ENCODE peak calls at places on chromosome 6, in four cellular contexts. G is fibroblast of lung, E is AG10803, A is uterus. U is an unnamed sample.
A peak's percentile ranks its signal among the peaks of the same experiment; 100 is the strongest.

GRCh38 chr6:111949546-111949945 is 76.3 kb upstream of the FYN start:
- DNase-seq in A (no peak), G (no peak), E (no peak), U (no peak)

GRCh38 chr6:277746-278145 is 14.5 kb upstream of the DUSP22 start:
- DNase-seq in E (no peak), G (no peak), A (no peak), U (no peak)

GRCh38 chr6:167467282-167467681 is 142.4 kb downstream of the TTLL2 start:
- DNase-seq in E (no peak), A (no peak), G (no peak), U (no peak)

GRCh38 chr6:25050356-25050755 is 114.6 kb upstream of the RIPOR2 start:
- DNase-seq in E (peak; percentile 76), G (peak; percentile 90), A (no peak), U (no peak)

GRCh38 chr6:7108196-7108963 is 619 bp downstream of the RREB1 start:
- DNase-seq in A (peak; percentile 63), G (peak; percentile 47), E (peak; percentile 57), U (no peak)

GRCh38 chr6:80733645-80734044 is 627.2 kb downstream of the BCKDHB start:
- DNase-seq in E (peak; percentile 72), G (no peak), A (no peak), U (no peak)

GRCh38 chr6:150934380-150934779 is 68.9 kb downstream of the MTHFD1L start:
- DNase-seq in G (peak; percentile 37), E (peak; percentile 95), A (no peak), U (no peak)

GRCh38 chr6:165042912-165043311 is 266.5 kb downstream of the C6orf118 start:
- DNase-seq in G (no peak), A (no peak), E (no peak), U (no peak)

GRCh38 chr6:53306819-53307347 is 41.9 kb downstream of the ELOVL5 start:
- DNase-seq in G (no peak), E (no peak), A (no peak), U (no peak)

GRCh38 chr6:7341989-7342742 is 29.2 kb upstream of the SSR1 start:
- DNase-seq in G (no peak), A (no peak), E (peak; percentile 5), U (no peak)

GRCh38 chr6:56144538-56145324 is 102.6 kb downstream of the COL21A1 start:
- DNase-seq in G (peak; percentile 74), A (no peak), E (peak; percentile 66), U (no peak)

GRCh38 chr6:19472850-19473249 is 364.3 kb upstream of the ID4 start:
- DNase-seq in E (no peak), A (no peak), G (no peak), U (no peak)

GRCh38 chr6:151087861-151088598 is 151.7 kb upstream of the AKAP12 start:
- DNase-seq in E (peak; percentile 91), A (peak; percentile 47), G (peak; percentile 97), U (no peak)

GRCh38 chr6:107331409-107332386 is 127.7 kb downstream of the PDSS2 start:
- DNase-seq in A (no peak), E (no peak), G (no peak), U (no peak)

GRCh38 chr6:39754493-39755115 is 29.4 kb upstream of the KIF6 start:
- DNase-seq in E (no peak), G (peak; percentile 6), A (peak; percentile 59), U (no peak)

GRCh38 chr6:122033564-122034181 is 365.8 kb upstream of the HSF2 start:
- DNase-seq in A (no peak), E (peak; percentile 78), G (peak; percentile 74), U (peak; percentile 63)

GRCh38 chr6:168533428-168533827 is 92.4 kb downstream of the SMOC2 start:
- DNase-seq in G (no peak), E (no peak), A (no peak), U (peak; percentile 15)

GRCh38 chr6:139133733-139134360 is 1.0 kb upstream of the HECA start:
- DNase-seq in A (no peak), G (no peak), E (no peak), U (no peak)

GRCh38 chr6:57013501-57013900 is 33.0 kb upstream of the KIAA1586 start:
- DNase-seq in E (peak; percentile 87), A (no peak), G (peak; percentile 89), U (no peak)

GRCh38 chr6:14661696-14662095 is 544.1 kb downstream of the CD83 start:
- DNase-seq in E (no peak), A (no peak), G (no peak), U (no peak)

GRCh38 chr6:158539363-158539762 is 20.5 kb upstream of the TMEM181 start:
- DNase-seq in E (no peak), G (peak; percentile 23), A (no peak), U (no peak)

GRCh38 chr6:16769986-16770376 is 8.7 kb upstream of the ATXN1 start:
- DNase-seq in G (peak; percentile 89), A (no peak), E (peak; percentile 86), U (no peak)

GRCh38 chr6:157151989-157152388 is 171.3 kb downstream of the TMEM242 start:
- DNase-seq in G (peak; percentile 89), A (no peak), E (peak; percentile 77), U (no peak)

GRCh38 chr6:93238632-93239031 is 180.7 kb downstream of the EPHA7 start:
- DNase-seq in E (no peak), A (no peak), G (no peak), U (no peak)

GRCh38 chr6:14079433-14079832 is 38.1 kb upstream of the CD83 start:
- DNase-seq in G (no peak), E (no peak), A (no peak), U (no peak)

GRCh38 chr6:170489836-170490235 is 63.3 kb downstream of the PSMB1 start:
- DNase-seq in E (peak; percentile 6), A (no peak), G (no peak), U (no peak)

GRCh38 chr6:42226251-42227143 is 8.8 kb upstream of the MRPS10 start:
- DNase-seq in G (peak; percentile 83), E (peak; percentile 44), A (no peak), U (no peak)

GRCh38 chr6:28586273-28586672 is 60.6 kb downstream of the GPX5 start:
- DNase-seq in G (no peak), E (no peak), A (no peak), U (no peak)

GRCh38 chr6:144477396-144477795 is 192.3 kb downstream of the UTRN start:
- DNase-seq in A (no peak), G (peak; percentile 25), E (peak; percentile 79), U (no peak)

GRCh38 chr6:44029489-44030185 is 97.6 kb downstream of the MRPL14 start:
- DNase-seq in A (peak; percentile 19), G (peak; percentile 70), E (peak; percentile 85), U (no peak)

GRCh38 chr6:39945626-39946025 is 11.4 kb upstream of the MOCS1 start:
- DNase-seq in E (no peak), A (no peak), G (no peak), U (no peak)

DNA sequence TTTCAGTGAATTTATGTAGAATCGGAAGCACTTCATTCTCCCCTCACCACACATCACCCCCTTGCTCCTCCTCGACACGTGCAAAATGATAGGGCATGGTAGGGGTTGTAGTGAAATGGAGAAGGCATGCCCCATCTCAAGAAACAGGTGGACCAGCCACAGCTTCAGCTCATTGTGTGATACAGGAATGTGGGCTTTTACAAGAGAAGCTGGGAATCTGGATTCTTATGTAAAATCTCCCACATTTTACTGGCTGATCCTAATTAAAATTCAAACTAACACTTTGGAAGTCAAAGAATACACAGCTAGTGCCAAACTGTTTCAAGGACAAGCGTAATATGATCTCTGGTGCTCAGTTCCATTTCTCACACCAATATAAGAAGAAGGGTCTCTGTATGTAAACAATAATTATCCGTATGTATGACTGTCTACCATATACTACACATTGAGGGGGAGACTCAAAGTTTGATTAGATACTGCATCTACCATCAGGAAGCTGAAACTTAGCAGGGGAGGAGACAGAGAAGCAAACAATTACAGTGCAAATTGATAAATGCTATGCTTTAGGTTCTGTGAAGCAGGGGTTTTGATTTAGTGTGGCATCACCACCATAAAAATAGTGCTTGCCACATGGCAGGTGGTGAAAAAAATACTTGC is 24.3 kb upstream of the KIAA0408 start:
- DNase-seq in E (no peak), A (no peak), G (no peak), U (no peak)
- H3K4me3 ChIP-seq in E (peak overlapping the region; percentile 35), A (no peak overlapping the region), G (peak overlapping the region; percentile 26), U (no peak overlapping the region)

GRCh38 chr6:102115911-102116310 is 722.4 kb downstream of the GRIK2 start:
- DNase-seq in A (no peak), G (no peak), E (no peak), U (no peak)

GRCh38 chr6:102118034-102118433 is 724.5 kb downstream of the GRIK2 start:
- DNase-seq in A (no peak), G (no peak), E (no peak), U (no peak)

DNA sequence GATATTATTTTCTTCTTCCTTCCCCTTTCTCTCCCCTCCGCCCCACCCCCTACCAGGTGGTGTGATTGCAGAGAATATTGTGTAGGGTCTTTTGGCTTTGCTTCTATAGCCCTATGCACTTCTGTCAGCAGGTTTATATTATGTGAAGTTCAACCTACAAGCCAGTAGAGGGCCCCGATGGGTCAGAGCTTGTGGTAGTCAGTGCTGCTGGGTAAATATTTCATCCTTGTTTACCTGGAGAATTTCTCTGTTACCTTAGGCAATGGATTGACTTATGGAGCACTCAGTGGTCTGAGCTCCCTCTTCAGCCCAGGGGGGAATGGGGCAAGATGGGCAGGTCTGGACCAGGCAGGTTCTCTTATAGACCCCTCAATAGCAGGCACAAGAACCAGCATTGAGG is 720.9 kb downstream of the GRIK2 start:
- DNase-seq in G (no peak), E (no peak), A (no peak), U (no peak)
- TF ChIP-seq CTCF in G (no peak), E (no peak), A (no peak), U (no peak)

DNA sequence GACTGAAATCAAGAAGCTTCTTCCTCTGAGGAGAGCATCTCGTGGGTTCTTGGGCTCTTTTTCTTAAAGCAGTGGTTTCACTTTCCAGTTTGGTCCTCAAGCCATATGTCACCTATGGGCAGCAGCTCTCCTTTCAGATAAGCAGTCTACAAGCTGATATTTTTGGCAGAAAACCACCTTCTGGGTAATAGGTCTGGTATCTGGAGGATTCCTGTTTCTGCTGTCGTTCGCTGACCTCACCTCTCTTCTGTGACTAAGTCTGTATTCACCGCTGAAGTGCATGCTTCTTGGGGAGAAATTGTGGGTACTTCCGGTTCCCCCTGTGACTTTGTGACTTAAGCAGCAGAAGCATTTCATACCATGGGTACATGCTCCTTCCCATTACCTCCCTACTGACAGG is 193.6 kb downstream of the EDN1 start:
- DNase-seq in E (peak; percentile 86), G (peak; percentile 49), A (no peak), U (no peak)
- H3K4me3 ChIP-seq in E (peak overlapping the region; percentile 1), G (peak overlapping the region; percentile 23), A (no peak overlapping the region), U (no peak overlapping the region)

DNA sequence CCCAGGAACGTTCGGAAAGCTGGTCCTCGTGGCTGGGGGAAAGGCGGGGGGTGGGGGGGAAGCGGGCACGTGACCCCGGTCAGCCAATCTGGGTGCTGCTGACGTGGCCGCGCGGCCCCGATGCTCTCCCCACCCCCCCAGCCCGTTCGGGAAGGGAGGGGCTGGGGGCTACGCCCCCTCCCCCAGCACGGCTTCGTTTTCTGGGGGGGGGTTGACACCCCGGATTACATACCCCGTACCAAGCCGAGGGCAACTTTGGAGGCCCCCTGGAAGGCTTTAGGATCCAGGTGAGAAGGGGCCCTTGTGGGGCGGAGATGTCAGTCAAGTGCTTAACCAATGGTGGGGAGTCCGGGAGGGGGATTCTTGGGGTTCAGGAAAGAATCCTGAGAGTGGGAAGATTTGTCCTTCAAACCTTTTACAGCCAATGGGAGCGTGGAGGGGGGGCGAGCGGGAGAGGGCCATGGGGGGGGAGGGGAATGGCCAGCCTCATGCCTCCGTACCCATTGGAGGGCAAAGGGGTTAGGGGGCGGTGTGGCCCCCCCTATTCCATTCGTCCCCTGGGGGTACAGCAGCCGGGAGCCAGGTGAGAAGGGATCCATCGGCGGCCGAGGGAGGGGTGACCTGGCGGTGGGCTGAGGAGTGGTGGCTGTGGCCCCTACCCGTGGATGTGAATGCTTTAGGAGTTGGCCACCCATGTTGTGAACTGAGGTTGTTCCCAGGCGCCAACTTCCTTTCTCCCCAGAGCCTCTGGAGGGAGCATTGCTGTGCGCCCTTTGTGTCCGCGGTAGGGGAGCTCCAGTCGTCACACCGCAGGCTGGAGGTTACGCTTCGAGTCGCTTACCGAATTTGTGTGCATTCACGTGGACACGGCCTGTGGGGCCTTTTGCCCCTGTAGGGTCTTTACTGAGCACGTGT is 633 bp downstream of the BRD2 start:
- DNase-seq in A (peak; percentile 70), G (peak; percentile 89), E (peak; percentile 79), U (no peak)
- TF ChIP-seq CTCF in A (peak; percentile 15), G (peak; percentile 31), E (peak; percentile 37), U (no peak)

U was measured in LNCaP clone FGC.